ENCODE peak calls at places on chromosomes 2 and 18, in four cellular contexts. O is fibroblast of lung, G is hepatocyte, W is keratinocyte. C is an unnamed sample.
A peak's percentile ranks its signal among the peaks of the same experiment; 100 is the strongest.

GRCh38 chr2:164314148-164314547 is 307.1 kb downstream of the GRB14 start:
- DNase-seq in O (peak; percentile 8), G (peak; percentile 73), W (no peak), C (no peak)

GRCh38 chr2:241878007-241878970 is 8.8 kb downstream of the RTP5 start:
- DNase-seq in O (peak; percentile 70), G (peak; percentile 88), W (no peak), C (peak; percentile 49)

GRCh38 chr2:953975-954686 is 3.5 kb downstream of the SNTG2 start:
- DNase-seq in O (peak; percentile 38), G (no peak), W (no peak), C (no peak)

GRCh38 chr2:40455661-40456060 is 3.8 kb upstream of the SLC8A1 start:
- DNase-seq in O (no peak), G (no peak), W (no peak), C (no peak)

GRCh38 chr2:223725986-223726970 is 111.1 kb downstream of the AP1S3 start:
- DNase-seq in O (no peak), G (no peak), W (no peak), C (no peak)

GRCh38 chr2:231056453-231057416 is at the start of gene PSMD1:
- DNase-seq in O (peak; percentile 96), G (peak; percentile 95), W (peak; percentile 58), C (peak; percentile 95)

GRCh38 chr2:200119236-200119635 is 163.9 kb downstream of the MAIP1 start:
- DNase-seq in O (no peak), G (no peak), W (no peak), C (no peak)

GRCh38 chr2:150531626-150532419 is 44.4 kb upstream of the RND3 start:
- DNase-seq in O (no peak), G (no peak), W (no peak), C (no peak)

GRCh38 chr2:96556441-96557330 is 20.1 kb downstream of the ARID5A start:
- DNase-seq in O (peak; percentile 57), G (peak; percentile 87), W (peak; percentile 99), C (peak; percentile 43)

GRCh38 chr2:224412064-224412921 is 10.4 kb upstream of the FAM124B start:
- DNase-seq in O (peak; percentile 48), G (peak; percentile 17), W (no peak), C (no peak)

GRCh38 chr2:47354013-47354816 is 48.7 kb upstream of the MSH2 start:
- DNase-seq in O (peak; percentile 36), G (peak; percentile 65), W (no peak), C (peak; percentile 74)
- H3K4me2 ChIP-seq in O (no peak overlapping the region), G (no peak overlapping the region), W (no peak overlapping the region), C (peak overlapping the region; percentile 76)

DNA sequence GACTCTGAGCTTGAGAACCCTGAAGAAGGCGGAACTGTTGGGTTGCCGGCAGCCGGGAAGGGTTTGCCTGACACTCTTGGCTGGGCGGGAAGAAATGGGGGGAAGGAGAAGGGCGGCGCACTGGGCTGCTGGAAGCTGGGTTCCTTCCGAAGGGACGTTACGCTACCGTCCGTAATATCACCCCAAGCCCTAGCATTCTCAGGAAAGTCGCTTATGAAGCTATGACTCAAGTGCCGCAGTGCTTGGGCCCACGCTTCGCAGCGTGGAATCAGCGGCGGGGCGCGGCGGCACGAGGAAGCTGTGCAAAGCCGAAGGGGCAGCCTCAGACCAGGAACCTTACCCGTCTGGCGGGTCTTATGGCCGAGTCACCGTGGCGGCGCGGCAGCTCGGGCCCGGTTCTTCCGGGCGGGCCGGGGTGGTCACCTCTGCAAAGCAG is 50.2 kb upstream of the SIGLEC15 start:
- DNase-seq in O (peak; percentile 91), G (peak; percentile 52), W (no peak), C (peak; percentile 89)
- H3K4me2 ChIP-seq in O (peak overlapping the region; percentile 48), G (peak overlapping the region; percentile 69), W (peak overlapping the region; percentile 73), C (peak overlapping the region; percentile 74)

DNA sequence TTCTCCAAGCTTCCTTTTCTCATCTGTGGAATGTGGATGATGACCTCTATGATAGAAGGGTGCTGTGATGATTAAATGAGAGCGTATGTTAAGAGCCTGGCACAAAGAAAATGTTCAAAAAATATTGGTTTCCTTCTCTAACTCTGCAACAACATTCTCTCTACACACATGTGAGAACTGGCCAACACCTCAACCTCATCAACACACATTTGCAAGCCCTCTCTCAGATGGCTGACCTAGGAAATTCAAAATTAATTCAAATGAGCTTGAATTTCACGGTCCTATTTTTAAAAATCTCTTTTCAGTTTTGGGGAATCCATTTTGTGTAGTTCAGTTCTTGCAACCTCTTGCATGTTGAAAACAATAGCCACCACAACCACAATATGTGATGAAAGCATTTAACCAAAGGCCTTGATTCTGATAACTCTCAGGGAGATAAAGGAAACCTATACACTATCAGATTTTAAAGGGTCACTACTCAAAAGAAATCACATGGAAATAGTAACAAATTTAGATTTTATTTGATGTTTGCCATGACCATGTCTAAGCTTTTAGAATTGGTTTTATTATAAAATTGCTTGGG is 16.7 kb upstream of the NABP1 start:
- DNase-seq in O (no peak), G (no peak), W (no peak), C (no peak)
- H3K4me2 ChIP-seq in O (no peak overlapping the region), G (no peak overlapping the region), W (no peak overlapping the region), C (no peak overlapping the region)

GRCh38 chr2:191649519-191649918 is 28.4 kb upstream of the NABP1 start:
- DNase-seq in O (no peak), G (no peak), W (no peak), C (no peak)
- H3K4me2 ChIP-seq in O (no peak overlapping the region), G (no peak overlapping the region), W (no peak overlapping the region), C (no peak overlapping the region)

GRCh38 chr2:205273627-205274026 is 408.7 kb upstream of the NRP2 start:
- DNase-seq in O (no peak), G (peak; percentile 27), W (no peak), C (no peak)
- H3K4me2 ChIP-seq in O (no peak overlapping the region), G (no peak overlapping the region), W (no peak overlapping the region), C (no peak overlapping the region)

GRCh38 chr18:49133112-49133511 is 182.3 kb upstream of the SMAD7 start:
- DNase-seq in O (no peak), G (no peak), W (no peak), C (no peak)

GRCh38 chr18:49130261-49130660 is 179.5 kb upstream of the SMAD7 start:
- DNase-seq in O (no peak), G (no peak), W (no peak), C (no peak)

GRCh38 chr18:49123431-49123830 is 172.7 kb upstream of the SMAD7 start:
- DNase-seq in O (no peak), G (no peak), W (no peak), C (no peak)

GRCh38 chr18:49127606-49128190 is 176.9 kb upstream of the SMAD7 start:
- DNase-seq in O (no peak), G (no peak), W (no peak), C (no peak)
- H3K4me2 ChIP-seq in O (no peak overlapping the region), G (no peak overlapping the region), W (no peak overlapping the region), C (no peak overlapping the region)

DNA sequence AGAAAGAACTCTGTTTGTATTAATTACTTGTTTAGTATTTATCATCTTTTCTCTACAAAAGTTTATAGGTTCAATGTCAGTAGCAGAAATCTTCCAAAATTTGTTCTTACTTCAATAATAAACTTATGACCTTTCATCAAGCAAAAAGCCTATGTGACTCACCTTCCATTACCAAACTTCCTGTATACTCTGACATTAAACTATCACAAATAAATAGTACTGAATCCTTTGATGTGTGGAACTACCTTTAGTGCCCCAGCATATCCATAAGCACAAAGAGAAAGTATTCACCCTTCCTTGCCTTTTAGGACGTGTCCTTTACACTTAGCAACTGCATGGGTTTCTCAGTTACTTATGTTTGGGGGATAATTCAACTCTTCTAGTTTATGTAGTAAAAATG is 166.0 kb downstream of the EHBP1 start:
- DNase-seq in O (no peak), G (no peak), W (no peak), C (peak; percentile 4)
- H3K4me2 ChIP-seq in O (no peak overlapping the region), G (no peak overlapping the region), W (no peak overlapping the region), C (no peak overlapping the region)